ENCODE peak calls at places on chromosomes 1 and 21, in seven cellular contexts. N is neuronal stem cell, D is IMR-90, H is H9, M is H1, I is mesendoderm, G is trophoblast cell. W is an unnamed sample.

GRCh38 chr1:14442669-14443068 is 155.8 kb upstream of the KAZN start:
- DNase-seq in I (peak), G (no peak), H (peak), M (no peak), D (no peak), N (no peak), W (no peak)

GRCh38 chr1:72197786-72198185 is 84.6 kb downstream of the NEGR1 start:
- DNase-seq in D (no peak), M (no peak), H (no peak), G (no peak), I (no peak), N (no peak), W (no peak)

GRCh38 chr1:101428562-101428961 is 191.7 kb downstream of the S1PR1 start:
- DNase-seq in H (no peak), D (no peak), M (no peak), N (no peak), I (no peak), G (no peak), W (no peak)

GRCh38 chr1:58857673-58858343 is 74.0 kb upstream of the JUN start:
- DNase-seq in D (no peak), N (no peak), H (no peak), M (no peak), G (no peak), I (no peak), W (no peak)

GRCh38 chr1:42735477-42736105 is 4.4 kb downstream of the CLDN19 start:
- DNase-seq in G (peak), N (no peak), H (no peak), D (no peak), M (no peak), I (no peak), W (no peak)

GRCh38 chr21:38171723-38172344 is 85.0 kb upstream of the KCNJ15 start:
- DNase-seq in N (peak), G (peak), M (peak), H (peak), I (peak), D (peak), W (peak)

GRCh38 chr1:6801998-6802397 is 16.7 kb downstream of the CAMTA1 start:
- DNase-seq in G (peak), H (no peak), M (no peak), D (peak), N (no peak), I (no peak), W (peak)

GRCh38 chr1:7566417-7567375 is 204.4 kb upstream of the VAMP3 start:
- DNase-seq in N (no peak), I (no peak), M (no peak), H (no peak), D (no peak), G (no peak), W (no peak)

GRCh38 chr1:3366181-3367051 is 88.0 kb upstream of the ARHGEF16 start:
- DNase-seq in N (no peak), H (no peak), D (peak), M (no peak), G (no peak), I (no peak), W (no peak)

GRCh38 chr1:46646844-46647243 is 21.3 kb downstream of the ATPAF1 start:
- DNase-seq in N (no peak), M (no peak), H (no peak), G (no peak), I (no peak), D (peak), W (no peak)

GRCh38 chr1:168696125-168696524 is 32.9 kb downstream of the DPT start:
- DNase-seq in N (no peak), I (no peak), H (no peak), G (no peak), D (no peak), M (no peak), W (no peak)

GRCh38 chr1:25845664-25846063 is 13.6 kb downstream of the AUNIP start:
- DNase-seq in H (no peak), D (no peak), I (no peak), N (no peak), G (no peak), M (no peak), W (no peak)

GRCh38 chr1:197388801-197389200 is 120.7 kb downstream of the CRB1 start:
- DNase-seq in H (no peak), G (no peak), N (no peak), D (peak), M (no peak), I (no peak), W (no peak)

GRCh38 chr1:178869114-178869697 is 1.7 kb downstream of the ANGPTL1 start:
- DNase-seq in M (no peak), D (peak), G (no peak), I (peak), H (no peak), N (peak), W (peak)

GRCh38 chr1:190633488-190633887 is 155.8 kb upstream of the BRINP3 start:
- DNase-seq in M (no peak), G (no peak), N (peak), I (peak), H (no peak), D (peak), W (no peak)

GRCh38 chr21:28018213-28018612 is 974.5 kb downstream of the LTN1 start:
- DNase-seq in D (no peak), I (no peak), N (no peak), G (no peak), M (no peak), H (no peak), W (no peak)

GRCh38 chr1:3456449-3456963 is 2.0 kb downstream of the ARHGEF16 start:
- DNase-seq in M (no peak), I (no peak), D (no peak), G (no peak), N (no peak), H (no peak), W (no peak)

GRCh38 chr1:92298573-92299476 is at the start of the genes GLMN and RPAP2:
- DNase-seq in D (peak), I (peak), G (peak), N (peak), M (peak), H (peak), W (peak)

GRCh38 chr1:26164036-26164927 is 4.5 kb downstream of the C1orf232 start:
- DNase-seq in G (peak), H (peak), D (no peak), M (no peak), N (peak), I (peak), W (peak)

GRCh38 chr1:8813016-8813763 is 4.2 kb downstream of the RERE start:
- DNase-seq in N (no peak), G (no peak), M (no peak), I (no peak), H (no peak), D (peak), W (no peak)

GRCh38 chr1:208135354-208135753 is 108.8 kb downstream of the PLXNA2 start:
- DNase-seq in M (no peak), G (no peak), I (no peak), H (no peak), D (peak), N (no peak), W (peak)

GRCh38 chr1:162055062-162055461 is 14.4 kb upstream of the NOS1AP start:
- DNase-seq in D (peak), N (no peak), G (no peak), M (no peak), I (no peak), H (no peak), W (peak)

GRCh38 chr1:218679391-218679790 is 334.3 kb downstream of the TGFB2 start:
- DNase-seq in I (no peak), N (no peak), M (no peak), H (no peak), D (no peak), G (no peak), W (no peak)

GRCh38 chr1:114155756-114156155 is 2.1 kb upstream of the SYT6 start:
- DNase-seq in H (no peak), D (no peak), I (no peak), M (no peak), N (no peak), G (no peak), W (no peak)

GRCh38 chr1:31957701-31958674 is 19.8 kb upstream of the PTP4A2 start:
- DNase-seq in N (no peak), H (no peak), D (no peak), G (no peak), M (no peak), I (no peak), W (no peak)

GRCh38 chr1:152998476-152998875 is 3.1 kb upstream of the SPRR3 start:
- DNase-seq in I (no peak), H (no peak), M (no peak), D (no peak), N (no peak), G (peak), W (no peak)

GRCh38 chr1:34086561-34086960 is 78.5 kb downstream of the CSMD2 start:
- DNase-seq in H (peak), M (no peak), G (no peak), D (no peak), N (no peak), I (no peak), W (no peak)

GRCh38 chr1:153395136-153395685 is 4.3 kb upstream of the S100A8 start:
- DNase-seq in D (no peak), I (no peak), N (no peak), H (peak), M (no peak), G (no peak), W (no peak)

GRCh38 chr1:34770891-34771508 is 10.0 kb upstream of the GJB3 start:
- DNase-seq in G (no peak), N (no peak), M (no peak), H (no peak), I (no peak), D (no peak), W (no peak)

GRCh38 chr1:208149776-208150514 is 94.2 kb downstream of the PLXNA2 start:
- DNase-seq in M (no peak), D (no peak), H (no peak), I (peak), N (no peak), G (no peak), W (peak)

GRCh38 chr1:14606632-14607031 is 8.1 kb downstream of the KAZN start:
- DNase-seq in G (no peak), H (no peak), M (no peak), D (no peak), N (no peak), I (peak), W (no peak)

GRCh38 chr1:29687166-29687565 is 450.8 kb downstream of the PTPRU start:
- DNase-seq in N (no peak), I (no peak), M (no peak), G (no peak), D (no peak), H (no peak), W (no peak)

GRCh38 chr1:223176437-223176836 is 33.4 kb upstream of the TLR5 start:
- DNase-seq in N (no peak), I (no peak), H (no peak), G (no peak), M (no peak), D (no peak), W (no peak)
- H3K18ac ChIP-seq in N (no peak), I (no peak), H (no peak), G (no peak), M (no peak), D (no peak), W (no peak)

GRCh38 chr1:212959266-212960220 is 9.2 kb downstream of the VASH2 start:
- DNase-seq in M (no peak), D (no peak), N (no peak), G (no peak), I (no peak), H (no peak), W (no peak)

GRCh38 chr1:212960932-212961331 is 10.6 kb downstream of the VASH2 start:
- DNase-seq in G (no peak), N (no peak), H (no peak), D (no peak), I (no peak), M (no peak), W (no peak)

GRCh38 chr1:212956231-212956630 is 5.9 kb downstream of the VASH2 start:
- DNase-seq in D (no peak), M (no peak), H (no peak), I (no peak), N (no peak), G (no peak), W (no peak)

GRCh38 chr1:212957546-212957945 is 7.2 kb downstream of the VASH2 start:
- DNase-seq in G (no peak), N (no peak), D (no peak), H (no peak), I (no peak), M (no peak), W (no peak)

GRCh38 chr1:212958175-212958574 is 7.8 kb downstream of the VASH2 start:
- DNase-seq in N (no peak), H (no peak), I (peak), M (no peak), D (peak), G (no peak), W (peak)
- H3K4ac ChIP-seq in N (no peak), H (no peak), I (no peak), M (no peak), D (peak), G (no peak), W (no peak)

DNA sequence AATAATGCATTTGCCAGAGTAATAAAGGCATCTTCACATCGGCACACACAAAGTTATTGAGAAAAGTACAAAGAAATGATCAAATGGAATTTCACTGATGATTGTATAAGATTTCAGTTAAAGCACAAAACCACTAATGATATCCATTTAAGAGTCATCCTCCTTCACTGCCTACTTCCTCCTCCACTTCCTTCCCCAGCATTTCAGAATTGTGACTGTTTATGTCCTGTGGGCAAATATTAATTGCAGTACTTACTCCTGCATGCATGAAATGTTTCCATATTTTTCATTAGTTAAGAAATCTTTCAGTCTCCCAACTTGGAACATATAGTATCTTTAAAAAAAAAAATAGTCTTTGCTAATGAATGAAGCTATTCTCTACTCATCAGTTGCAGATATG is 201.9 kb downstream of the LRRC40 start:
- DNase-seq in H (no peak), M (no peak), N (no peak), I (no peak), G (peak), D (no peak), W (no peak)
- H3K23ac ChIP-seq in H (no peak), M (no peak), N (no peak), I (no peak), G (no peak), D (no peak), W (no peak)

GRCh38 chr1:54309631-54310366 is 96.4 kb downstream of the SSBP3 start:
- DNase-seq in D (no peak), N (peak), H (peak), I (peak), G (no peak), M (no peak), W (no peak)

GRCh38 chr1:54304518-54304917 is 101.7 kb downstream of the SSBP3 start:
- DNase-seq in H (no peak), G (no peak), I (no peak), M (no peak), D (no peak), N (no peak), W (no peak)

GRCh38 chr1:54310439-54311328 is 95.5 kb downstream of the SSBP3 start:
- DNase-seq in D (peak), H (peak), I (peak), G (peak), M (no peak), N (peak), W (peak)

GRCh38 chr1:54305906-54306514 is 100.2 kb downstream of the SSBP3 start:
- DNase-seq in H (no peak), G (no peak), N (no peak), D (no peak), M (no peak), I (peak), W (no peak)

GRCh38 chr1:54307305-54307704 is 98.9 kb downstream of the SSBP3 start:
- DNase-seq in G (no peak), H (no peak), N (no peak), M (no peak), D (no peak), I (no peak), W (no peak)
- H3K18ac ChIP-seq in G (no peak), H (no peak), N (no peak), M (no peak), D (no peak), I (no peak), W (no peak)

DNA sequence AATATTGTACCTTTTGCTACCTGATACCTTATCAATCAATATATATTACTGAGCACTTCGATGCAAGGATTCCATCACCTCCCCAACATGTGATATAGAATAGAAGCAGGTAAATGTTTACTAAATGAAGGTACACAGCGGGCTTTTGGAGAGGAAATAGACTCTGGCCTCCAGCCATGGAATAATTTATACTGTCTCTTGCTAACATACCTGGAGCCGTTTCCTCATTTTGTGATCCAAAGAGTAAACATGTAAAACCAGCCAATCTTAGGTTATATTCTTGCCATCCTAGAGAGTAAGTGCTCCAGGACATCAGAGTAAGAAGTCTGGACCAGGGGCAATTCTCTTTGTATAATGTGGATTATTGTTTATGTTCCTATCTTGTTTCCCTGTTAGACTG is 39.4 kb downstream of the NDUFS5 start:
- DNase-seq in D (no peak), G (no peak), N (no peak), M (no peak), H (no peak), I (no peak), W (no peak)
- H3K4ac ChIP-seq in D (no peak), G (no peak), N (no peak), M (no peak), H (no peak), I (no peak), W (no peak)

DNA sequence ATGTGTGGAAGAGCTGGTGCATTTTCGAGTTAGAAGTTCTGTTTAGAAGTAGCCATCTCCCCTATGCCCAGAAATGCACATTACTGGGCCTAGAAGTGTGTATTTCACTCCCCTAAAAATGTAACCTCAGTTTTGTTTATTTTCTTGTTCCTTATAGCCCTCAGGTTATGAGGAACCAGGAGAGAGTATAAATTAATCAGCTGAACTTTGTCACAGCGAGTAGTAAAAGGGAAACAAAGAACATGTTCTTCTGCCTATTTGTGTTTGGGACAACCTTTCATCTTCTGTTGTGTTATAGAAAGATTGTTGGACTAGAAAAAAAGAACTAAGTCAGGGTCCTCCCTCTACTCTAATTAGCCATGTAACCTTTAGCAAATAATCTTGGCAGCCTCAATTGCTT is 160.5 kb upstream of the PDE4B start:
- DNase-seq in H (no peak), M (no peak), G (no peak), N (no peak), D (no peak), I (no peak), W (no peak)
- H3K23ac ChIP-seq in H (no peak), M (no peak), G (no peak), N (no peak), D (no peak), I (no peak), W (no peak)

DNA sequence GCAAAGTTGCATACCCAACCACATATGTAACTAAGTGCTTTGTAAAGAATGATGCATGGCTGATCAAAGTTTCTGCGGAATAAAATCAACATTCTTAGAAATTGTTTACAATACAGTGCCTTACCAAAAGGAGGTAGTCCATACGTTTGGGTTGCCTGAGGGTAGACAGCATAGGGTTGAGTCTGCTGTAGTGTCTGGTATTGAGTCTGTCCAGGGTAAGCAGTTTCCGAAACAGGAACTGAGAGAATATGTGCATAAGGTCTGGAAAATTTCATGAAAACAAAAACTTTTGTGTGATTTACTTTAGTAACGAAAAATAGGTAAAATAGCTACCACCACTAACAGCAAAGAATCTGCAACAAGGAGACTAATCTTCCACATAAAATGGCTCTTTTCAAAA is 53.0 kb downstream of the EYA3 start:
- DNase-seq in G (no peak), D (no peak), H (no peak), M (no peak), N (no peak), I (no peak), W (no peak)
- H3K18ac ChIP-seq in G (no peak), D (no peak), H (no peak), M (no peak), N (no peak), I (no peak), W (no peak)

GRCh38 chr1:44733784-44734183 is 2.8 kb upstream of the RNU5D-1 start:
- DNase-seq in G (no peak), N (no peak), M (no peak), D (no peak), I (no peak), H (no peak), W (no peak)
- H3K4ac ChIP-seq in G (no peak), N (no peak), M (no peak), D (no peak), I (no peak), H (no peak), W (no peak)

GRCh38 chr21:44956356-44957046 is 16.7 kb downstream of the SLX9 start:
- DNase-seq in D (no peak), M (no peak), G (no peak), I (no peak), H (no peak), N (no peak), W (no peak)
- H3K23ac ChIP-seq in D (no peak), M (no peak), G (no peak), I (no peak), H (no peak), N (peak), W (no peak)

W was measured in mesenchymal stem cell.